ENCODE peak calls at places on chromosome 19, in ten cellular contexts. B is spleen, M is heart right ventricle, A is mucosa of descending colon, R is HFF-Myc, I is AG04449, T is ovary, N is BJ, F is HCT116, X is pancreas. G is an unnamed sample.

GRCh38 chr19:2974342-2974932 is 2.9 kb upstream of the TLE6 start:
- DNase-seq in A (no peak), T (no peak), F (no peak), N (no peak), X (no peak), I (no peak), R (no peak), M (peak), B (no peak), G (no peak)

GRCh38 chr19:38093587-38093986 is 130.4 kb downstream of the DPF1 start:
- DNase-seq in A (no peak), F (no peak), R (no peak), N (no peak), T (no peak), X (no peak), M (peak), B (no peak), I (no peak), G (no peak)

GRCh38 chr19:6090634-6091033 is 19.7 kb downstream of the RFX2 start:
- DNase-seq in T (no peak), B (no peak), N (no peak), R (no peak), F (no peak), M (no peak), X (no peak), I (no peak), A (no peak), G (no peak)

GRCh38 chr19:16223746-16224145 is 26.0 kb downstream of the AP1M1 start:
- DNase-seq in X (no peak), R (no peak), B (no peak), A (no peak), N (no peak), M (no peak), I (no peak), T (no peak), F (no peak), G (no peak)

GRCh38 chr19:3670796-3671679 is 29.2 kb downstream of the PIP5K1C start:
- DNase-seq in B (no peak), I (no peak), F (no peak), M (peak), A (peak), T (peak), X (no peak), N (peak), R (no peak), G (no peak)

GRCh38 chr19:8826371-8826770 is 5.7 kb downstream of the ZNF558 start:
- DNase-seq in M (no peak), R (no peak), X (no peak), A (no peak), I (no peak), T (no peak), B (no peak), F (no peak), N (no peak), G (no peak)

GRCh38 chr19:38964738-38965137 is 10.8 kb downstream of the FBXO17 start:
- DNase-seq in A (no peak), X (no peak), B (no peak), M (no peak), N (no peak), T (no peak), F (no peak), I (no peak), R (no peak), G (no peak)

GRCh38 chr19:50741179-50741933 is 18.2 kb downstream of the CLEC11A start:
- DNase-seq in M (no peak), B (no peak), F (no peak), A (no peak), X (no peak), T (no peak), R (no peak), N (no peak), I (no peak), G (no peak)

GRCh38 chr19:29567366-29567915 is 38.6 kb upstream of the POP4 start:
- DNase-seq in N (no peak), F (no peak), B (no peak), M (no peak), A (no peak), R (no peak), I (no peak), T (no peak), X (no peak), G (no peak)

GRCh38 chr19:2523630-2524311 is 47.8 kb downstream of the GADD45B start:
- DNase-seq in F (no peak), A (no peak), R (no peak), I (peak), B (no peak), M (no peak), X (no peak), N (no peak), T (no peak), G (peak)

GRCh38 chr19:16225279-16226183 is 27.8 kb downstream of the AP1M1 start:
- DNase-seq in R (no peak), F (no peak), B (peak), X (no peak), I (no peak), M (no peak), N (no peak), T (no peak), A (no peak), G (no peak)

GRCh38 chr19:9995079-9995478 is 15.2 kb downstream of the COL5A3 start:
- DNase-seq in F (no peak), A (no peak), T (no peak), B (no peak), N (no peak), X (no peak), M (no peak), R (no peak), I (no peak), G (no peak)

GRCh38 chr19:44800461-44800860 is 8.4 kb upstream of the BCAM start:
- DNase-seq in B (peak), A (peak), R (peak), T (peak), F (no peak), N (no peak), I (no peak), M (peak), X (peak), G (peak)

GRCh38 chr19:51139299-51140018 is 2.6 kb upstream of the SIGLEC7 start:
- DNase-seq in M (no peak), F (no peak), N (no peak), B (no peak), X (no peak), A (no peak), T (no peak), I (no peak), R (no peak), G (no peak)

GRCh38 chr19:42115219-42115618 is 17.0 kb downstream of the POU2F2 start:
- DNase-seq in I (no peak), R (no peak), A (no peak), N (no peak), B (no peak), F (no peak), T (no peak), X (peak), M (no peak), G (no peak)

GRCh38 chr19:9044449-9044848 is 34.2 kb upstream of the MUC16 start:
- DNase-seq in T (no peak), F (no peak), M (no peak), B (no peak), N (no peak), A (no peak), R (no peak), X (no peak), I (no peak), G (no peak)

GRCh38 chr19:58382997-58383603 is 2.3 kb upstream of the ZNF837 start:
- DNase-seq in M (no peak), R (no peak), N (no peak), T (no peak), X (peak), F (no peak), A (no peak), B (peak), I (no peak), G (no peak)

GRCh38 chr19:2977001-2977685 is at the start of gene TLE6:
- DNase-seq in M (peak), T (peak), R (peak), A (peak), F (peak), X (peak), N (peak), B (peak), I (no peak), G (peak)

GRCh38 chr19:17536957-17537356 is 18.5 kb upstream of the COLGALT1 start:
- DNase-seq in M (no peak), A (no peak), I (no peak), N (no peak), F (no peak), T (no peak), X (no peak), R (no peak), B (no peak), G (no peak)

GRCh38 chr19:8684001-8684902 is 14.3 kb downstream of the ACTL9 start:
- DNase-seq in M (no peak), X (no peak), F (no peak), I (no peak), N (no peak), R (no peak), B (no peak), A (no peak), T (no peak), G (no peak)

GRCh38 chr19:2083174-2083854 is 12.8 kb downstream of the MOB3A start:
- DNase-seq in X (no peak), M (peak), I (no peak), R (no peak), A (no peak), N (no peak), B (peak), F (no peak), T (no peak), G (no peak)

GRCh38 chr19:40089462-40089861 is 1.3 kb downstream of the ZNF780A start:
- DNase-seq in F (no peak), A (no peak), R (no peak), M (peak), X (no peak), I (no peak), B (no peak), T (no peak), N (no peak), G (peak)

GRCh38 chr19:35088514-35088913 is 27.1 kb upstream of the FXYD3 start:
- DNase-seq in B (no peak), M (no peak), N (peak), F (no peak), T (no peak), I (peak), A (no peak), X (no peak), R (peak), G (peak)

GRCh38 chr19:41321600-41322270 is 11.8 kb downstream of the CCDC97 start:
- DNase-seq in X (no peak), T (peak), R (no peak), A (no peak), B (no peak), I (no peak), F (no peak), N (no peak), M (no peak), G (peak)

GRCh38 chr19:35995655-35995993 is 636 bp downstream of the SDHAF1 start:
- DNase-seq in T (peak), M (peak), B (peak), F (no peak), A (peak), R (no peak), I (no peak), X (peak), N (no peak), G (no peak)

GRCh38 chr19:38360351-38360750 is 14.0 kb upstream of the PSMD8 start:
- DNase-seq in N (no peak), M (no peak), B (no peak), R (no peak), I (no peak), T (no peak), A (no peak), F (no peak), X (no peak), G (no peak)

GRCh38 chr19:24140099-24140498 is 53.1 kb downstream of the ZNF254 start:
- DNase-seq in I (no peak), F (no peak), T (no peak), B (no peak), M (no peak), X (no peak), A (no peak), R (peak), N (peak), G (peak)

GRCh38 chr19:1373534-1374249 is 10.0 kb upstream of the NDUFS7 start:
- DNase-seq in M (peak), N (no peak), B (peak), X (peak), T (peak), F (no peak), I (no peak), R (no peak), A (no peak), G (no peak)

GRCh38 chr19:18855647-18856384 is 24.1 kb downstream of the UPF1 start:
- DNase-seq in T (no peak), F (no peak), N (no peak), X (no peak), R (no peak), I (no peak), M (no peak), B (peak), A (no peak), G (no peak)

GRCh38 chr19:18857223-18857622 is 25.5 kb downstream of the UPF1 start:
- DNase-seq in F (no peak), N (no peak), I (no peak), A (no peak), X (no peak), M (no peak), T (no peak), R (no peak), B (peak), G (no peak)

GRCh38 chr19:18858906-18859646 is 27.3 kb downstream of the UPF1 start:
- DNase-seq in B (peak), R (no peak), M (no peak), X (no peak), N (no peak), F (no peak), I (no peak), A (no peak), T (no peak), G (no peak)

GRCh38 chr19:18854982-18855381 is 23.2 kb downstream of the UPF1 start:
- DNase-seq in I (no peak), R (no peak), F (no peak), M (no peak), T (no peak), X (no peak), B (no peak), A (no peak), N (no peak), G (no peak)

DNA sequence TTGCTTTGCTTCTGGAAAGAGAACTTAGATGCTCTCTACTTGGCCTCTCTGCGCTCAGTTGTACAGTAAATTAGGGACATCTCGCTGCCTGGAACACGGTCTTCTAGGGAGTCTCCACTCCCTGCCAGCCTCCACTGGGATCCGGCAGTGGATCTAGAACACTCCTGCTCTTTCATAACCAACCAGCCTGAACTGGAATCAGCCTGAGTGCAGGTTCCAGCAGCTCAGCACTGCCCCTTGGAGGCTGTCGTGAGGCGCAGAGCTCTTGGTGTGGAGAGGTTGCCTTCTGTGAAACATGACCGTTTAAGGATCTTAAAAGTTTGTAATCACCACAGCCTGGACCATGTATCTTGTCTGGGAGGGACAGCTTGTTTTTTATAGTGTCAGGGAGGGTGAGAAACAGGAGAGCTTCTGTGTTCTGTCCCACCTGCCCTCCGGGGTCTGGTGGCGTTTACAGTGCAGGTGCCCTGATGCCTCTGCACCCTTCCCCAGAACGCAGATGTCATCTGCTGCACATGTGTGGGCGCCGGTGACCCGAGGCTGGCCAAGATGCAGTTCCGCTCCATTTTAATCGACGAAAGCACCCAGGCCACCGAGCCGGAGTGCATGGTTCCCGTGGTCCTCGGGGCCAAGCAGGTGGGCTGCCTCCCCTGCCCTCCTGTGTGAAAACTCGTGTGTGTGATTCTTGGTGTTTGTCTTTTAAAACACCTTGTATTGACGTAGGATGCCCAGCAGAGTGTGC is 24.8 kb downstream of the UPF1 start:
- DNase-seq in T (no peak), F (no peak), R (no peak), B (no peak), N (no peak), A (no peak), I (no peak), X (no peak), M (no peak), G (no peak)
- TF ChIP-seq CTCF in T (no peak), F (no peak), R (peak), B (no peak), N (peak), A (no peak), I (peak), X (no peak), M (no peak), G (peak)

GRCh38 chr19:33434090-33434885 is 60.8 kb downstream of the CEBPG start:
- DNase-seq in N (no peak), M (no peak), I (no peak), F (no peak), R (no peak), X (no peak), B (peak), A (peak), T (peak), G (no peak)

GRCh38 chr19:33436360-33437345 is 63.1 kb downstream of the CEBPG start:
- DNase-seq in M (no peak), B (peak), T (peak), I (no peak), F (no peak), X (no peak), A (peak), N (no peak), R (no peak), G (no peak)

GRCh38 chr19:33437351-33438015 is 64.0 kb downstream of the CEBPG start:
- DNase-seq in X (no peak), N (no peak), T (peak), R (no peak), F (no peak), M (no peak), B (peak), A (peak), I (no peak), G (no peak)

GRCh38 chr19:33434886-33435705 is 61.6 kb downstream of the CEBPG start:
- DNase-seq in M (no peak), F (no peak), B (peak), A (peak), I (no peak), X (no peak), N (no peak), T (peak), R (no peak), G (peak)

GRCh38 chr19:33435706-33436359 is 62.3 kb downstream of the CEBPG start:
- DNase-seq in T (peak), X (no peak), R (no peak), B (peak), I (no peak), A (peak), M (no peak), F (no peak), N (no peak), G (no peak)
- H3K4me3 ChIP-seq in T (no peak), X (no peak), R (no peak), B (no peak), I (no peak), A (no peak), M (no peak), F (no peak), N (no peak), G (no peak)

GRCh38 chr19:56720281-56720680 is 48.7 kb upstream of the ZNF835 start:
- DNase-seq in F (no peak), M (no peak), X (no peak), R (no peak), A (no peak), T (peak), N (no peak), B (no peak), I (no peak), G (no peak)

GRCh38 chr19:56727731-56728130 is 56.2 kb upstream of the ZNF835 start:
- DNase-seq in A (no peak), N (no peak), R (no peak), F (no peak), B (no peak), X (no peak), M (no peak), T (no peak), I (no peak), G (no peak)

GRCh38 chr19:56721714-56722113 is 50.2 kb upstream of the ZNF835 start:
- DNase-seq in X (no peak), T (no peak), M (no peak), R (no peak), F (no peak), A (no peak), B (no peak), I (no peak), N (no peak), G (no peak)

DNA sequence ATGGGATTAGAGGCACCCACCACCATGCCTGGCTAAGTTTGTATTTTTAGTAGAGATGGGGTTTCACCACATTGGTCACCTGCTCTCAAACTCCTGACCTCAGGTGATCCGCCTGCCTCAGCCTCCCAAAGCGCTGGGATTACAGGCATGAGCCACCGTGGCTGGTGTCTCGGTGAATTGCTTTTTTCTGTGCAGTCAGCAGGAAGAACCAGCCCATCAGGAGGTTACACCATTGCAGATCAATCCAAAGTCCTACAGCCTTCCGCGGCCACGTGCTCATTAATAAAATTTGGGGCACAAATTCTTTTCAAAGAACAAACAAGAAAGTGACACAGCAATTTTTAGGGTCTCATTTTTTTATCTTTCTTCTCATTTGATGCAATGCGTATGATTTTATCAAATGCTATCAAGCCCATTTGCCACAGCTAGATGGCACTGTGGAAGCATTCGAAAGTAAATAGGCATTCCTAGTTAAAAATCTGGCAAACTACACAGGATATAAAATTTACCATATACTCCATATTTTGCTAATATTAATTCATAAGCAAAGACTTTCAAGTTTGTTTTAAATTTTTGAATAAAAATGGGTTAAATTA is 54.4 kb upstream of the ZNF835 start:
- DNase-seq in X (no peak), T (peak), M (no peak), B (no peak), R (no peak), I (no peak), F (no peak), A (no peak), N (no peak), G (no peak)
- TF ChIP-seq CTCF in X (peak), T (peak), M (no peak), B (no peak), R (no peak), I (no peak), F (no peak), A (no peak), N (no peak), G (peak)

GRCh38 chr19:55489711-55490477 is 1.7 kb downstream of the SSC5D start:
- DNase-seq in B (no peak), F (no peak), M (no peak), R (no peak), I (no peak), X (peak), T (peak), N (no peak), A (no peak), G (no peak)
- H3K4me3 ChIP-seq in B (no peak), F (no peak), M (no peak), R (no peak), I (peak), X (no peak), T (no peak), N (no peak), A (no peak), G (no peak)

GRCh38 chr19:46622118-46622446 is 2.8 kb downstream of the PTGIR start:
- DNase-seq in A (no peak), T (no peak), I (no peak), X (peak), B (no peak), R (no peak), F (no peak), M (no peak), N (no peak), G (no peak)
- TF ChIP-seq CTCF in A (no peak), T (no peak), I (no peak), X (no peak), B (no peak), R (no peak), F (no peak), M (no peak), N (no peak), G (no peak)